ENCODE peak calls at places on chromosomes 1 and 21, in five cellular contexts. One of them, this sample, is unnamed. For H3K36me3, the result is how much of the 10 kb centered on the place peaks cover.

GRCh38 chr21:22343303-22343702 is 1345.1 kb downstream of the NCAM2 start:
- DNase-seq in Panc1: no peak
- DNase-seq in GM23338: no peak
- DNase-seq in left ventricle myocardium inferior: no peak
- DNase-seq in PC-9: no peak
- DNase-seq in this sample: no peak

GRCh38 chr1:89780721-89781120 is 40.1 kb upstream of the LRRC8D start:
- DNase-seq in Panc1: peak
- DNase-seq in PC-9: peak
- DNase-seq in GM23338: peak
- DNase-seq in left ventricle myocardium inferior: no peak
- DNase-seq in this sample: no peak

GRCh38 chr1:197145451-197146029 is 929 bp downstream of the ASPM start:
- DNase-seq in Panc1: no peak
- DNase-seq in PC-9: no peak
- DNase-seq in left ventricle myocardium inferior: no peak
- DNase-seq in GM23338: no peak
- DNase-seq in this sample: no peak

GRCh38 chr1:207032528-207033017 is at the start of gene C1orf116:
- DNase-seq in Panc1: no peak
- DNase-seq in PC-9: peak
- DNase-seq in left ventricle myocardium inferior: no peak
- DNase-seq in GM23338: peak
- DNase-seq in this sample: no peak

GRCh38 chr21:39713905-39714304 is 31.1 kb upstream of the IGSF5 start:
- DNase-seq in Panc1: no peak
- DNase-seq in PC-9: no peak
- DNase-seq in left ventricle myocardium inferior: no peak
- DNase-seq in GM23338: no peak
- DNase-seq in this sample: no peak

GRCh38 chr1:70504176-70504820 is 93.2 kb downstream of the CTH start:
- DNase-seq in GM23338: no peak
- DNase-seq in Panc1: no peak
- DNase-seq in PC-9: no peak
- DNase-seq in left ventricle myocardium inferior: no peak
- DNase-seq in this sample: no peak

GRCh38 chr1:221022331-221022730 is 143.1 kb downstream of the HLX start:
- DNase-seq in Panc1: no peak
- DNase-seq in PC-9: peak
- DNase-seq in GM23338: no peak
- DNase-seq in left ventricle myocardium inferior: no peak
- DNase-seq in this sample: no peak

GRCh38 chr1:46423574-46424240 is 29.6 kb downstream of the FAAH start:
- DNase-seq in GM23338: no peak
- DNase-seq in PC-9: no peak
- DNase-seq in left ventricle myocardium inferior: no peak
- DNase-seq in Panc1: no peak
- DNase-seq in this sample: no peak

GRCh38 chr1:13513063-13513884 is 529 bp downstream of the LRRC38 start:
- DNase-seq in PC-9: no peak
- DNase-seq in Panc1: no peak
- DNase-seq in GM23338: peak
- DNase-seq in left ventricle myocardium inferior: no peak
- DNase-seq in this sample: no peak

GRCh38 chr1:159988006-159988405 is 34.0 kb upstream of the SLAMF9 start:
- DNase-seq in Panc1: no peak
- DNase-seq in left ventricle myocardium inferior: no peak
- DNase-seq in PC-9: no peak
- DNase-seq in GM23338: no peak
- DNase-seq in this sample: no peak

GRCh38 chr1:233629305-233629935 is 15.5 kb downstream of the KCNK1 start:
- DNase-seq in PC-9: no peak
- DNase-seq in Panc1: no peak
- DNase-seq in left ventricle myocardium inferior: no peak
- DNase-seq in GM23338: no peak
- DNase-seq in this sample: no peak

GRCh38 chr21:34874689-34875513 is 174.2 kb downstream of the RUNX1 start:
- DNase-seq in GM23338: no peak
- DNase-seq in Panc1: no peak
- DNase-seq in left ventricle myocardium inferior: no peak
- DNase-seq in PC-9: no peak
- DNase-seq in this sample: no peak

GRCh38 chr21:45542667-45543370 is 579 bp upstream of the SLC19A1 start:
- DNase-seq in GM23338: peak
- DNase-seq in PC-9: no peak
- DNase-seq in left ventricle myocardium inferior: peak
- DNase-seq in Panc1: no peak
- DNase-seq in this sample: peak

GRCh38 chr1:204971700-204972336 is 71.2 kb upstream of the CNTN2 start:
- DNase-seq in Panc1: no peak
- DNase-seq in GM23338: no peak
- DNase-seq in left ventricle myocardium inferior: no peak
- DNase-seq in PC-9: no peak
- DNase-seq in this sample: no peak

GRCh38 chr1:230591676-230592075 is 50.6 kb upstream of the COG2 start:
- DNase-seq in Panc1: no peak
- DNase-seq in PC-9: no peak
- DNase-seq in left ventricle myocardium inferior: no peak
- DNase-seq in GM23338: no peak
- DNase-seq in this sample: no peak

GRCh38 chr21:35989185-35989735 is 71.1 kb downstream of the SETD4 start:
- DNase-seq in PC-9: no peak
- DNase-seq in Panc1: no peak
- DNase-seq in left ventricle myocardium inferior: no peak
- DNase-seq in GM23338: no peak
- DNase-seq in this sample: no peak

GRCh38 chr1:21337931-21338567 is 47.8 kb upstream of the ECE1 start:
- DNase-seq in left ventricle myocardium inferior: peak
- DNase-seq in GM23338: no peak
- DNase-seq in PC-9: peak
- DNase-seq in Panc1: no peak
- DNase-seq in this sample: peak

GRCh38 chr1:167705250-167705649 is 16.5 kb upstream of the MPZL1 start:
- DNase-seq in Panc1: no peak
- DNase-seq in PC-9: no peak
- DNase-seq in left ventricle myocardium inferior: no peak
- DNase-seq in GM23338: peak
- DNase-seq in this sample: no peak

GRCh38 chr1:53946252-53947171 is at the start of gene LRRC42:
- DNase-seq in left ventricle myocardium inferior: no peak
- DNase-seq in Panc1: no peak
- DNase-seq in GM23338: peak
- DNase-seq in PC-9: no peak
- DNase-seq in this sample: no peak

GRCh38 chr1:247411583-247412295 is 4.2 kb upstream of the NLRP3 start:
- DNase-seq in Panc1: no peak
- DNase-seq in GM23338: no peak
- DNase-seq in left ventricle myocardium inferior: no peak
- DNase-seq in PC-9: no peak
- DNase-seq in this sample: no peak

GRCh38 chr1:196305216-196305615 is 303.0 kb downstream of the KCNT2 start:
- DNase-seq in left ventricle myocardium inferior: no peak
- DNase-seq in GM23338: no peak
- DNase-seq in PC-9: no peak
- DNase-seq in Panc1: no peak
- DNase-seq in this sample: no peak

GRCh38 chr1:9400425-9401079 is 107.9 kb downstream of the SPSB1 start:
- DNase-seq in PC-9: no peak
- DNase-seq in Panc1: no peak
- DNase-seq in left ventricle myocardium inferior: no peak
- DNase-seq in GM23338: peak
- DNase-seq in this sample: no peak

GRCh38 chr1:182170941-182171461 is 109.5 kb upstream of the ZNF648 start:
- DNase-seq in left ventricle myocardium inferior: no peak
- DNase-seq in PC-9: no peak
- DNase-seq in GM23338: no peak
- DNase-seq in Panc1: no peak
- DNase-seq in this sample: no peak

GRCh38 chr1:108011295-108011694 is 46.3 kb upstream of the VAV3 start:
- DNase-seq in GM23338: no peak
- DNase-seq in left ventricle myocardium inferior: no peak
- DNase-seq in Panc1: no peak
- DNase-seq in PC-9: no peak
- DNase-seq in this sample: no peak

GRCh38 chr1:200042119-200042436 is 14.6 kb downstream of the NR5A2 start:
- DNase-seq in PC-9: no peak
- DNase-seq in left ventricle myocardium inferior: no peak
- DNase-seq in GM23338: peak
- DNase-seq in Panc1: no peak
- DNase-seq in this sample: no peak

GRCh38 chr1:9482403-9482802 is 56.9 kb upstream of the SLC25A33 start:
- DNase-seq in GM23338: no peak
- DNase-seq in PC-9: no peak
- DNase-seq in Panc1: no peak
- DNase-seq in left ventricle myocardium inferior: no peak
- DNase-seq in this sample: no peak

GRCh38 chr1:88985692-88986091 is 6.7 kb downstream of the KYAT3 start:
- DNase-seq in GM23338: no peak
- DNase-seq in Panc1: no peak
- DNase-seq in PC-9: no peak
- DNase-seq in left ventricle myocardium inferior: no peak
- DNase-seq in this sample: no peak

GRCh38 chr1:91717839-91718238 is 168.1 kb downstream of the TGFBR3 start:
- DNase-seq in PC-9: no peak
- DNase-seq in Panc1: no peak
- DNase-seq in GM23338: no peak
- DNase-seq in left ventricle myocardium inferior: no peak
- DNase-seq in this sample: no peak
- H3K36me3 ChIP-seq in PC-9: under half
- H3K36me3 ChIP-seq in Panc1: under half
- H3K36me3 ChIP-seq in GM23338: under half
- H3K36me3 ChIP-seq in left ventricle myocardium inferior: half or more
- H3K36me3 ChIP-seq in this sample: under half

GRCh38 chr1:23526329-23527041 is 4.5 kb downstream of the E2F2 start:
- DNase-seq in Panc1: no peak
- DNase-seq in PC-9: no peak
- DNase-seq in GM23338: no peak
- DNase-seq in left ventricle myocardium inferior: no peak
- DNase-seq in this sample: no peak
- H3K27ac ChIP-seq in Panc1: no peak
- H3K27ac ChIP-seq in PC-9: no peak
- H3K27ac ChIP-seq in GM23338: no peak
- H3K27ac ChIP-seq in left ventricle myocardium inferior: no peak
- H3K27ac ChIP-seq in this sample: no peak

GRCh38 chr1:110673197-110673701 is 1.5 kb downstream of the KCNA3 start:
- DNase-seq in Panc1: no peak
- DNase-seq in PC-9: no peak
- DNase-seq in left ventricle myocardium inferior: no peak
- DNase-seq in GM23338: peak
- DNase-seq in this sample: no peak

GRCh38 chr1:110672001-110672752 is 2.6 kb downstream of the KCNA3 start:
- DNase-seq in PC-9: no peak
- DNase-seq in left ventricle myocardium inferior: no peak
- DNase-seq in GM23338: peak
- DNase-seq in Panc1: no peak
- DNase-seq in this sample: no peak

GRCh38 chr1:110673805-110674336 is 869 bp downstream of the KCNA3 start:
- DNase-seq in PC-9: no peak
- DNase-seq in GM23338: no peak
- DNase-seq in Panc1: no peak
- DNase-seq in left ventricle myocardium inferior: no peak
- DNase-seq in this sample: no peak

GRCh38 chr1:110671323-110671722 is 3.4 kb downstream of the KCNA3 start:
- DNase-seq in GM23338: no peak
- DNase-seq in Panc1: no peak
- DNase-seq in PC-9: no peak
- DNase-seq in left ventricle myocardium inferior: no peak
- DNase-seq in this sample: no peak

GRCh38 chr1:110672753-110673108 is 2.0 kb downstream of the KCNA3 start:
- DNase-seq in Panc1: no peak
- DNase-seq in PC-9: no peak
- DNase-seq in GM23338: no peak
- DNase-seq in left ventricle myocardium inferior: no peak
- DNase-seq in this sample: no peak
- H3K4me3 ChIP-seq in Panc1: no peak
- H3K4me3 ChIP-seq in PC-9: no peak
- H3K4me3 ChIP-seq in GM23338: no peak
- H3K4me3 ChIP-seq in left ventricle myocardium inferior: peak
- H3K4me3 ChIP-seq in this sample: no peak

DNA sequence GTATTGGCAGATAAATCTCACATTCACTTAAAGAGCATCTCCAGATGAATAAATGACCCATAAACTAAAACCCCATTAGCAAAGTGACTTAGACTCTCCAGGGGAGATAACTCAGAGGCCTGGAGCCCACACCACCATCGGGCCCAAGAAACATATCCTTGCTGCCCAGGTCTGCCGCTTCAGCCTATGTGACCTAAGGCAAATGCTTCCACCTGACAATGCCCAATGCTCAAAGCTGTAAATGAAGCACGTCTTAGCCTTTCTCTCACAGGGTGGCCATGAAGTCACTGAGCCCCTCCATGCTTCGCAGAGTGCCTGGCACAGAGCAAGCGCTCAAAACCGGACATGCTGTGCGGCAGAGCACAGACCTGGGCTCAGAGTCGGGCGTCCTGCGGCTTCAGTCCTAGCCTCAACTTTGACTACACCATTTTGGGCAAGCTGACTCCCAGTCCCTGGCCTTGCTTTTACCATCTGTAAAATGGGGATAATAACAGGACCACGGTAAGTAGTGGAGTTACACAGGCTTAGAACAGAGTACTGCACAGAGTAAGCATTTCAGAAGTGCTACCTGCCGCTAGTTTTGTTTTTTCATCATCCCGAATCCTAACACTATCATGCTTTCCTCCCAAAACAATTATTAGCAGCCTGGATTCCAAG is 23.7 kb downstream of the NOL9 start:
- DNase-seq in Panc1: no peak
- DNase-seq in GM23338: no peak
- DNase-seq in left ventricle myocardium inferior: no peak
- DNase-seq in PC-9: no peak
- DNase-seq in this sample: no peak
- H3K36me3 ChIP-seq in Panc1: under half
- H3K36me3 ChIP-seq in GM23338: under half
- H3K36me3 ChIP-seq in left ventricle myocardium inferior: half or more
- H3K36me3 ChIP-seq in PC-9: under half
- H3K36me3 ChIP-seq in this sample: under half

GRCh38 chr1:156410238-156410637 is 41.2 kb downstream of the RHBG start:
- DNase-seq in PC-9: no peak
- DNase-seq in left ventricle myocardium inferior: no peak
- DNase-seq in GM23338: no peak
- DNase-seq in Panc1: no peak
- DNase-seq in this sample: no peak

GRCh38 chr1:156409424-156409823 is 40.4 kb downstream of the RHBG start:
- DNase-seq in left ventricle myocardium inferior: no peak
- DNase-seq in Panc1: no peak
- DNase-seq in PC-9: no peak
- DNase-seq in GM23338: no peak
- DNase-seq in this sample: no peak

GRCh38 chr1:156406229-156406628 is 37.2 kb downstream of the RHBG start:
- DNase-seq in Panc1: no peak
- DNase-seq in GM23338: no peak
- DNase-seq in PC-9: no peak
- DNase-seq in left ventricle myocardium inferior: no peak
- DNase-seq in this sample: no peak

GRCh38 chr1:156407344-156407743 is 38.3 kb downstream of the RHBG start:
- DNase-seq in PC-9: no peak
- DNase-seq in GM23338: peak
- DNase-seq in left ventricle myocardium inferior: no peak
- DNase-seq in Panc1: no peak
- DNase-seq in this sample: no peak

GRCh38 chr1:156407760-156408159 is 38.7 kb downstream of the RHBG start:
- DNase-seq in PC-9: no peak
- DNase-seq in left ventricle myocardium inferior: no peak
- DNase-seq in Panc1: no peak
- DNase-seq in GM23338: no peak
- DNase-seq in this sample: no peak
- H3K27ac ChIP-seq in PC-9: no peak
- H3K27ac ChIP-seq in left ventricle myocardium inferior: no peak
- H3K27ac ChIP-seq in Panc1: no peak
- H3K27ac ChIP-seq in GM23338: no peak
- H3K27ac ChIP-seq in this sample: no peak

This sample was measured in uterus.